ENCODE peak calls at places on chromosomes 5 and 9, in four cellular contexts. One of them, this sample, is unnamed.

GRCh38 chr9:107487521-107488399 is 1.8 kb downstream of the KLF4 start:
- DNase-seq in CD4-positive, alpha-beta memory T cell: peak
- DNase-seq in vagina: no peak
- DNase-seq in small intestine: peak
- DNase-seq in this sample: no peak

GRCh38 chr5:85397451-85397850 is 1012.8 kb upstream of the EDIL3 start:
- DNase-seq in vagina: no peak
- DNase-seq in CD4-positive, alpha-beta memory T cell: no peak
- DNase-seq in small intestine: no peak
- DNase-seq in this sample: no peak

GRCh38 chr5:27516437-27516836 is 478.1 kb upstream of the CDH9 start:
- DNase-seq in small intestine: no peak
- DNase-seq in CD4-positive, alpha-beta memory T cell: no peak
- DNase-seq in vagina: no peak
- DNase-seq in this sample: no peak

GRCh38 chr9:110541950-110542349 is 37.6 kb downstream of the SVEP1 start:
- DNase-seq in vagina: no peak
- DNase-seq in CD4-positive, alpha-beta memory T cell: no peak
- DNase-seq in small intestine: no peak
- DNase-seq in this sample: no peak

GRCh38 chr9:21964925-21965385 is 29.2 kb downstream of the CDKN2A start:
- DNase-seq in vagina: no peak
- DNase-seq in CD4-positive, alpha-beta memory T cell: peak
- DNase-seq in small intestine: peak
- DNase-seq in this sample: peak

GRCh38 chr5:55370291-55370925 is 62.6 kb downstream of the MTREX start:
- DNase-seq in CD4-positive, alpha-beta memory T cell: no peak
- DNase-seq in vagina: no peak
- DNase-seq in small intestine: peak
- DNase-seq in this sample: no peak

GRCh38 chr5:139982975-139983240 is 60.2 kb downstream of the NRG2 start:
- DNase-seq in small intestine: no peak
- DNase-seq in CD4-positive, alpha-beta memory T cell: no peak
- DNase-seq in vagina: no peak
- DNase-seq in this sample: no peak

GRCh38 chr5:138706655-138707480 is 46.4 kb upstream of the CTNNA1 start:
- DNase-seq in vagina: no peak
- DNase-seq in small intestine: no peak
- DNase-seq in CD4-positive, alpha-beta memory T cell: no peak
- DNase-seq in this sample: no peak

GRCh38 chr9:122606587-122606986 is 8.0 kb upstream of the OR1Q1 start:
- DNase-seq in vagina: no peak
- DNase-seq in small intestine: no peak
- DNase-seq in CD4-positive, alpha-beta memory T cell: no peak
- DNase-seq in this sample: no peak

GRCh38 chr5:177429248-177430045 is 3.0 kb downstream of the GRK6 start:
- DNase-seq in small intestine: peak
- DNase-seq in vagina: no peak
- DNase-seq in CD4-positive, alpha-beta memory T cell: peak
- DNase-seq in this sample: peak

GRCh38 chr5:38445374-38446028 is 110.9 kb downstream of the LIFR start:
- DNase-seq in small intestine: no peak
- DNase-seq in vagina: no peak
- DNase-seq in CD4-positive, alpha-beta memory T cell: no peak
- DNase-seq in this sample: no peak

GRCh38 chr5:69288069-69288468 is 44.5 kb downstream of the CCDC125 start:
- DNase-seq in vagina: no peak
- DNase-seq in small intestine: no peak
- DNase-seq in CD4-positive, alpha-beta memory T cell: no peak
- DNase-seq in this sample: no peak

GRCh38 chr9:122125891-122126331 is 32.8 kb upstream of the TTLL11 start:
- DNase-seq in vagina: no peak
- DNase-seq in small intestine: no peak
- DNase-seq in CD4-positive, alpha-beta memory T cell: no peak
- DNase-seq in this sample: no peak

GRCh38 chr5:1516615-1517601 is 6.9 kb downstream of the LPCAT1 start:
- DNase-seq in vagina: peak
- DNase-seq in small intestine: no peak
- DNase-seq in CD4-positive, alpha-beta memory T cell: no peak
- DNase-seq in this sample: no peak

GRCh38 chr5:9339206-9339818 is 206.6 kb downstream of the SEMA5A start:
- DNase-seq in small intestine: no peak
- DNase-seq in CD4-positive, alpha-beta memory T cell: no peak
- DNase-seq in vagina: no peak
- DNase-seq in this sample: no peak

GRCh38 chr5:95729115-95730010 is 1.8 kb upstream of the RHOBTB3 start:
- DNase-seq in small intestine: no peak
- DNase-seq in CD4-positive, alpha-beta memory T cell: no peak
- DNase-seq in vagina: no peak
- DNase-seq in this sample: no peak

GRCh38 chr5:36168737-36169136 is 16.8 kb downstream of the SKP2 start:
- DNase-seq in small intestine: no peak
- DNase-seq in vagina: no peak
- DNase-seq in CD4-positive, alpha-beta memory T cell: peak
- DNase-seq in this sample: no peak

GRCh38 chr9:24939099-24939850 is 393.6 kb upstream of the IZUMO3 start:
- DNase-seq in small intestine: no peak
- DNase-seq in vagina: no peak
- DNase-seq in CD4-positive, alpha-beta memory T cell: no peak
- DNase-seq in this sample: no peak

GRCh38 chr5:111453747-111454146 is 58.6 kb downstream of the STARD4 start:
- DNase-seq in CD4-positive, alpha-beta memory T cell: no peak
- DNase-seq in vagina: no peak
- DNase-seq in small intestine: no peak
- DNase-seq in this sample: no peak

GRCh38 chr5:170536498-170536897 is 32.7 kb downstream of the KCNIP1 start:
- DNase-seq in CD4-positive, alpha-beta memory T cell: no peak
- DNase-seq in vagina: no peak
- DNase-seq in small intestine: no peak
- DNase-seq in this sample: no peak

GRCh38 chr9:125433461-125434001 is 171.9 kb downstream of the GAPVD1 start:
- DNase-seq in CD4-positive, alpha-beta memory T cell: no peak
- DNase-seq in small intestine: no peak
- DNase-seq in vagina: no peak
- DNase-seq in this sample: no peak

DNA sequence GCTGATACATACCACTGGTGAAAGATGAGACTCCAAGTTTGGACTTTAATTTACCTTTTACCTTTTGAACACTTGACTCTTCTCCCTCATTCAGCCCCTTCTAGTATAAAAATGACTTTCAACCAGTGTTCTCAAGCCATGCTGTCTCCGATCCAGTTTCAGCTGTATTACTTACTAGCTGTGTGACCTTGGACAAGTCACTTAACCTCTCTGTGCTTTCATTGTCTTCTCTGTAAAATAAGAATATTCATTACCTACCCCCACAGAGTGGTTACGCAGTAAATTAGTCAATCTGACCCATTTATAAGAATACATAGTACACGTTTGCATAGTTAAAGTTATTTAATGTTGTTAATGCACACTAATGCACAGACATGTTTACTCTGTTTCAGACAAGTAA is 12.6 kb upstream of the CEMIP2 start:
- DNase-seq in small intestine: no peak
- DNase-seq in CD4-positive, alpha-beta memory T cell: no peak
- DNase-seq in vagina: no peak
- DNase-seq in this sample: no peak
- H3K27ac ChIP-seq in small intestine: no peak
- H3K27ac ChIP-seq in CD4-positive, alpha-beta memory T cell: peak
- H3K27ac ChIP-seq in vagina: no peak
- H3K27ac ChIP-seq in this sample: peak

DNA sequence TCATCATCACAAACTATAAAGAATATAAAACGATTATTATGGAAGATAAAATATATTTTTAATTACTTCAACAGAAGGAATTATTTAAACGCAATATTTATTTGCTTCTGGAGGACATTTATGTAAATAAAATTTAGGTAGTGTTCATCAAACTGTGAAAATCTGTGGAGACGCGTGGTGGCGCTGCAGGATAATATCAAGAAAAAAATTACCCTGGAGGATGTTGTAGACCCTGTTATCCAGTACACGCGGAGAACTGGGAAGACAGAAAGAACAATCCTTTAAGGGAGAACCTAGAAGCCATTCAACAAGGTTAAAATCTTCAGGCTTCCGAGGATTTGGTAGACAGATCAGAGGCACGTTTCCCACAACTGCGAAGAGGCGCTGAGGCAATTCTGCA is at the start of gene PCDHB12:
- DNase-seq in small intestine: no peak
- DNase-seq in vagina: no peak
- DNase-seq in CD4-positive, alpha-beta memory T cell: no peak
- DNase-seq in this sample: no peak
- H3K4me3 ChIP-seq in small intestine: no peak
- H3K4me3 ChIP-seq in vagina: peak
- H3K4me3 ChIP-seq in CD4-positive, alpha-beta memory T cell: no peak
- H3K4me3 ChIP-seq in this sample: no peak

DNA sequence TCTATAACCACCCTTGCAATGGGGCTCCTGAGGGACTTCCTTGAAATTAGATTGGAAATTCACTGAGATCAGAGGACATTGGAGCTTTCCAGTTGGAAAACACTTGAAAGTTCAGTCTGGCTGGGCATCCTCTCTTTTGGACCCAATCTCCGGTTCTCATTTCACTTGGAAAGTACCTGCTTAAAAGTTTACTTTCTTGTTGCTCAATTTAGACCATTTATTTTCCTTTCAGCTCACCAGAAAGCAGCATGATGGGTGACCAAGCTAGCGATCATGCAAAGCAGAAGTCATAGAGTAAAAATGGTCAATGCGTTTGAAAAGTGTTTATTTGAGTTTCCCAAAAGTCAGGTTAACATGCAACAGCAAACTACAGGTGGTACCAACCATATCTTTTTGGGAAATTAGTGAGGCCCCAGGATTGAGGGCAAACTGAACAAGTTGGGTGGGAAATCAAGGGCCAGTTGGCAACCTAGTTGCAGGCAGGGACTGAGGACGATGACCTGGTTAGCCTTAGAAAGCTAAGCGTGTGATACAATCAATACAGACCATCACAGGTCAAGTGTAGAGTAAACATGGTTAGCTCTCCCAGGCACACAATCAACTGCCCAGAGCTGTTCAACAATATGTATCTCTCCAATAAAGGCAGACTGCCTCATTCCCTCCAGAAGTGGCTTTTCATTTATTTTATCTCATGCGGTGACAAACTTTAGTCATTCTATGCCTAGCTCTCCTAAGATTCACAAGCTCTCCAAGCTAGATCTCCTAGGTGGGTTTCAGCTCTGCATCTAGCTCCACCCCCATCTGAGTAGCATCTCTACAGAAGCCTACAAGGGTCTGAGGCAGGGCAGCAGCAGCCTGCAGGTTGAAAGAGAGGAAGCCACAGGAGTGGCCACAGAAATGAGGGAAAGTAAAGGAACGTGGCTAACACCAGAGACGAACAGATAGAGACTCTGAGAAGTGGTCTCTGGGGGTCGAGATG is 136.9 kb downstream of the UGCG start:
- DNase-seq in CD4-positive, alpha-beta memory T cell: no peak
- DNase-seq in vagina: no peak
- DNase-seq in small intestine: no peak
- DNase-seq in this sample: no peak
- H3K27ac ChIP-seq in CD4-positive, alpha-beta memory T cell: no peak
- H3K27ac ChIP-seq in vagina: no peak
- H3K27ac ChIP-seq in small intestine: no peak
- H3K27ac ChIP-seq in this sample: no peak

GRCh38 chr5:116574682-116575634 is at the start of gene SEMA6A:
- DNase-seq in CD4-positive, alpha-beta memory T cell: no peak
- DNase-seq in vagina: no peak
- DNase-seq in small intestine: peak
- DNase-seq in this sample: no peak

GRCh38 chr5:116571568-116572321 is 2.9 kb downstream of the SEMA6A start:
- DNase-seq in CD4-positive, alpha-beta memory T cell: no peak
- DNase-seq in small intestine: peak
- DNase-seq in vagina: no peak
- DNase-seq in this sample: no peak

GRCh38 chr5:116573617-116574431 is 799 bp downstream of the SEMA6A start:
- DNase-seq in small intestine: peak
- DNase-seq in vagina: no peak
- DNase-seq in CD4-positive, alpha-beta memory T cell: no peak
- DNase-seq in this sample: no peak

GRCh38 chr5:116572375-116573278 is 2.0 kb downstream of the SEMA6A start:
- DNase-seq in small intestine: peak
- DNase-seq in CD4-positive, alpha-beta memory T cell: no peak
- DNase-seq in vagina: no peak
- DNase-seq in this sample: no peak

GRCh38 chr5:116573279-116573616 is 1.4 kb downstream of the SEMA6A start:
- DNase-seq in vagina: no peak
- DNase-seq in small intestine: peak
- DNase-seq in CD4-positive, alpha-beta memory T cell: no peak
- DNase-seq in this sample: no peak
- H3K4me3 ChIP-seq in vagina: peak
- H3K4me3 ChIP-seq in small intestine: peak
- H3K4me3 ChIP-seq in CD4-positive, alpha-beta memory T cell: no peak
- H3K4me3 ChIP-seq in this sample: no peak

DNA sequence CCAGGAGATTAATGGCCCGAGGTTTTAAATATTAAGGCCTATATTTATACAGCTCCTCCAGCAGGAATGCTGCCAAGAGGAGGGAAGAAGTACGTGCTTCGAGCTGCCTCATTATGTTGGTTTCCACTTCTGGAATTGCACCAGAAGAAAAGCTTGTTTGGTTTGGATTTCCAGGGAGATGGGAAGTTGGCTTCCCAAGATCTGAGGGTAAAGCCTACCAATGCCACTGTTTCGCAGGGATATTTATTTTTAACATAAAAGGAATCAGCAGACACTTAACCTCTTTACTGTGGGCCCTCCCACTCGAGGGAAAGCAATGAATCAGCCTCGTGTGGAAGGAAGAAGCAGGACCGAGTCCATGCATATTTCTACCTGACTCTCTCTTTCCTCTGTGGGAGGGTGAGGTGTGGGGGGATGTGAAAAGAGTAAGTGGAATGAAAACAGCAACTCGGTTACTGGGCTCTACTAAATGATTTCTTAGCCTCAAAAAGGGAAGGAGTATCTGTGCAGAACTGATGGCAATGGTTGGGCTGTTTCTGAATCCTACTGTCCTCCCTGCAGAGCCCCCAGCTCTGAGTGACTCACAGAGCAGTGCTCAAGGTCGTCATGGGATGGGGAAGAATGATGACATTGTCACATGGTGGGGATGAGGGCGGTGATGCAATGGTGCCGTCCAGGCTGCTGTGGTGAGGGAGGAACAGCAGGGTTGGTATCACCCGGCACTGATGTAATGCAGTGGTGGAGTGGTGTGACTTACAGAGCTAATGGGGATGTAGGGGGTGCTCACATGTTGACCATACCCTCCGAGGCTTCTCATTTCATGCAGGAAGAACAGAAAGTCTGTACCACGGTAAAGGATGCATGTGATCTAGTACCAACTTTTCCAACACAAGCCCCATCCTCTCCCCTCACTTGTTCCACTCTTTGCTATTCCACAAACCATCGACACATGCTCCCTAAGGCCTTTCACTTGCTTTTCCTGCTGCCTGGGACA is 215.0 kb upstream of the PANK3 start:
- DNase-seq in small intestine: no peak
- DNase-seq in CD4-positive, alpha-beta memory T cell: no peak
- DNase-seq in vagina: no peak
- DNase-seq in this sample: no peak
- H3K27ac ChIP-seq in small intestine: no peak
- H3K27ac ChIP-seq in CD4-positive, alpha-beta memory T cell: no peak
- H3K27ac ChIP-seq in vagina: peak
- H3K27ac ChIP-seq in this sample: no peak

GRCh38 chr9:77020438-77021264 is 1.2 kb downstream of the FOXB2 start:
- DNase-seq in vagina: no peak
- DNase-seq in CD4-positive, alpha-beta memory T cell: no peak
- DNase-seq in small intestine: no peak
- DNase-seq in this sample: no peak
- H3K4me3 ChIP-seq in vagina: no peak
- H3K4me3 ChIP-seq in CD4-positive, alpha-beta memory T cell: no peak
- H3K4me3 ChIP-seq in small intestine: no peak
- H3K4me3 ChIP-seq in this sample: peak

This sample was measured in effector memory CD4-positive, alpha-beta T cell.